ENCODE peak calls at places on chromosomes 16 and 17, in four cellular contexts. One of them, this sample, is unnamed.
A peak's percentile ranks its signal among the peaks of the same experiment; 100 is the strongest.

GRCh38 chr17:74994440-74994839 is 7.0 kb downstream of the CDR2L start:
- DNase-seq in lower leg skin: no peak
- DNase-seq in cardiac fibroblast: peak; percentile 57
- DNase-seq in osteocyte: no peak
- DNase-seq in this sample: no peak

GRCh38 chr16:83912152-83912948 is 13.4 kb downstream of the MLYCD start:
- DNase-seq in lower leg skin: no peak
- DNase-seq in cardiac fibroblast: no peak
- DNase-seq in osteocyte: no peak
- DNase-seq in this sample: no peak

GRCh38 chr17:2237521-2237921 is 66.1 kb downstream of the SMG6 start:
- DNase-seq in lower leg skin: no peak
- DNase-seq in cardiac fibroblast: no peak
- DNase-seq in osteocyte: no peak
- DNase-seq in this sample: no peak

GRCh38 chr16:30628628-30629342 is 18.6 kb upstream of the ZNF689 start:
- DNase-seq in lower leg skin: peak; percentile 98
- DNase-seq in cardiac fibroblast: peak; percentile 83
- DNase-seq in osteocyte: peak; percentile 90
- DNase-seq in this sample: peak; percentile 94

GRCh38 chr16:88634141-88634993 is 4.0 kb upstream of the IL17C start:
- DNase-seq in lower leg skin: peak; percentile 84
- DNase-seq in cardiac fibroblast: peak; percentile 60
- DNase-seq in osteocyte: no peak
- DNase-seq in this sample: peak; percentile 83

GRCh38 chr17:49496866-49497146 is 1.7 kb downstream of the NGFR start:
- DNase-seq in lower leg skin: no peak
- DNase-seq in cardiac fibroblast: no peak
- DNase-seq in osteocyte: no peak
- DNase-seq in this sample: no peak

GRCh38 chr17:31541559-31541958 is 150.1 kb downstream of the RAB11FIP4 start:
- DNase-seq in lower leg skin: no peak
- DNase-seq in cardiac fibroblast: no peak
- DNase-seq in osteocyte: no peak
- DNase-seq in this sample: no peak

GRCh38 chr16:27374794-27375499 is 27.0 kb upstream of the IL21R start:
- DNase-seq in lower leg skin: peak; percentile 91
- DNase-seq in cardiac fibroblast: peak; percentile 86
- DNase-seq in osteocyte: no peak
- DNase-seq in this sample: peak; percentile 82

GRCh38 chr16:47460755-47461597 is at the start of the genes ITFG1 and PHKB:
- DNase-seq in lower leg skin: peak; percentile 98
- DNase-seq in cardiac fibroblast: peak; percentile 93
- DNase-seq in osteocyte: peak; percentile 97
- DNase-seq in this sample: peak; percentile 96

GRCh38 chr17:1972429-1973160 is 52.5 kb downstream of the RTN4RL1 start:
- DNase-seq in lower leg skin: no peak
- DNase-seq in cardiac fibroblast: peak; percentile 26
- DNase-seq in osteocyte: no peak
- DNase-seq in this sample: no peak

GRCh38 chr17:51044964-51045363 is 75.7 kb downstream of the SPAG9 start:
- DNase-seq in lower leg skin: no peak
- DNase-seq in cardiac fibroblast: no peak
- DNase-seq in osteocyte: no peak
- DNase-seq in this sample: peak; percentile 31

GRCh38 chr17:74677558-74678466 is 34.9 kb downstream of the CD300LF start:
- DNase-seq in lower leg skin: peak; percentile 78
- DNase-seq in cardiac fibroblast: peak; percentile 18
- DNase-seq in osteocyte: no peak
- DNase-seq in this sample: no peak

GRCh38 chr17:34368455-34369195 is 5.6 kb upstream of the CCL1 start:
- DNase-seq in lower leg skin: peak; percentile 54
- DNase-seq in cardiac fibroblast: no peak
- DNase-seq in osteocyte: no peak
- DNase-seq in this sample: no peak

GRCh38 chr17:10077561-10078299 is 120.7 kb downstream of the GAS7 start:
- DNase-seq in lower leg skin: no peak
- DNase-seq in cardiac fibroblast: no peak
- DNase-seq in osteocyte: no peak
- DNase-seq in this sample: no peak

GRCh38 chr17:49016775-49017463 is 19.7 kb downstream of the IGF2BP1 start:
- DNase-seq in lower leg skin: peak; percentile 79
- DNase-seq in cardiac fibroblast: peak; percentile 65
- DNase-seq in osteocyte: peak; percentile 96
- DNase-seq in this sample: no peak

GRCh38 chr17:48583708-48584582 is 5.8 kb upstream of the HOXB4 start:
- DNase-seq in lower leg skin: no peak
- DNase-seq in cardiac fibroblast: no peak
- DNase-seq in osteocyte: no peak
- DNase-seq in this sample: no peak

GRCh38 chr17:17782425-17783120 is 54.2 kb downstream of the SREBF1 start:
- DNase-seq in lower leg skin: no peak
- DNase-seq in cardiac fibroblast: no peak
- DNase-seq in osteocyte: no peak
- DNase-seq in this sample: peak; percentile 68

GRCh38 chr17:1438593-1439083 is 17.4 kb downstream of the CRK start:
- DNase-seq in lower leg skin: no peak
- DNase-seq in cardiac fibroblast: peak; percentile 81
- DNase-seq in osteocyte: no peak
- DNase-seq in this sample: no peak

GRCh38 chr17:45376171-45376564 is 56.5 kb downstream of the ARHGAP27 start:
- DNase-seq in lower leg skin: no peak
- DNase-seq in cardiac fibroblast: no peak
- DNase-seq in osteocyte: no peak
- DNase-seq in this sample: no peak

GRCh38 chr17:17079761-17080160 is 37.5 kb downstream of the MPRIP start:
- DNase-seq in lower leg skin: peak; percentile 88
- DNase-seq in cardiac fibroblast: no peak
- DNase-seq in osteocyte: no peak
- DNase-seq in this sample: no peak

GRCh38 chr16:70476272-70477020 is 22.1 kb downstream of the FCSK start:
- DNase-seq in lower leg skin: no peak
- DNase-seq in cardiac fibroblast: peak; percentile 69
- DNase-seq in osteocyte: no peak
- DNase-seq in this sample: no peak

GRCh38 chr17:57257213-57257873 is 1.0 kb downstream of the MSI2 start:
- DNase-seq in lower leg skin: no peak
- DNase-seq in cardiac fibroblast: peak; percentile 3
- DNase-seq in osteocyte: peak; percentile 19
- DNase-seq in this sample: no peak

GRCh38 chr16:6611535-6611934 is 721.1 kb upstream of the RBFOX1 start:
- DNase-seq in lower leg skin: no peak
- DNase-seq in cardiac fibroblast: no peak
- DNase-seq in osteocyte: no peak
- DNase-seq in this sample: no peak

GRCh38 chr17:32486701-32487459 is at the start of gene CDK5R1:
- DNase-seq in lower leg skin: no peak
- DNase-seq in cardiac fibroblast: peak; percentile 65
- DNase-seq in osteocyte: peak; percentile 90
- DNase-seq in this sample: peak; percentile 90